ENCODE peak calls at places on chromosomes 11 and 22, in four cellular contexts. G is BE2C, X is A549, A is fibroblast of mammary gland. N is an unnamed sample.

GRCh38 chr11:8610532-8611116 is 16.6 kb upstream of the STK33 start:
- DNase-seq in X (no peak), A (no peak), G (peak; percentile 39), N (no peak)

GRCh38 chr11:121221801-121222200 is 70.8 kb upstream of the SC5D start:
- DNase-seq in X (no peak), A (no peak), G (no peak), N (no peak)

GRCh38 chr22:20315337-20316216 is 4.3 kb downstream of the DGCR6L start:
- DNase-seq in X (no peak), G (no peak), A (no peak), N (no peak)

GRCh38 chr11:7348432-7349298 is 97.0 kb downstream of the SYT9 start:
- DNase-seq in A (peak; percentile 2), X (no peak), G (peak; percentile 71), N (peak; percentile 7)

GRCh38 chr11:93476796-93477195 is 66.4 kb downstream of the SMCO4 start:
- DNase-seq in A (peak; percentile 21), X (peak; percentile 6), G (no peak), N (no peak)

GRCh38 chr11:16612801-16613400 is 125.5 kb upstream of the C11orf58 start:
- DNase-seq in X (no peak), G (no peak), A (no peak), N (no peak)

GRCh38 chr11:16337421-16338213 is 18.7 kb downstream of the SOX6 start:
- DNase-seq in A (no peak), X (no peak), G (no peak), N (no peak)

GRCh38 chr11:17595526-17596309 is 48.7 kb downstream of the OTOG start:
- DNase-seq in A (no peak), G (no peak), X (no peak), N (no peak)

GRCh38 chr11:134652586-134653255 is 240.7 kb upstream of the B3GAT1 start:
- DNase-seq in A (no peak), G (no peak), X (no peak), N (no peak)

GRCh38 chr11:130631119-130631518 is 182.7 kb downstream of the ADAMTS15 start:
- DNase-seq in G (no peak), X (peak; percentile 31), A (peak; percentile 98), N (no peak)

GRCh38 chr11:115990004-115990447 is 485.8 kb upstream of the CADM1 start:
- DNase-seq in X (no peak), G (peak; percentile 55), A (no peak), N (peak; percentile 56)

GRCh38 chr11:94876645-94877445 is 96.5 kb downstream of the CWC15 start:
- DNase-seq in G (peak; percentile 30), A (peak; percentile 94), X (peak; percentile 64), N (no peak)

GRCh38 chr22:39117585-39118191 is 20.6 kb downstream of the APOBEC3H start:
- DNase-seq in G (peak; percentile 68), A (peak; percentile 67), X (peak; percentile 36), N (peak; percentile 74)

GRCh38 chr22:31248138-31248745 is 36.1 kb downstream of the LIMK2 start:
- DNase-seq in G (peak; percentile 86), A (peak; percentile 88), X (no peak), N (peak; percentile 93)

GRCh38 chr11:105598371-105598770 is 11.5 kb upstream of the GRIA4 start:
- DNase-seq in X (no peak), G (no peak), A (no peak), N (no peak)

GRCh38 chr11:60867871-60868681 is 734 bp downstream of the ZP1 start:
- DNase-seq in G (no peak), A (no peak), X (no peak), N (no peak)

GRCh38 chr11:88447285-88447684 is 109.7 kb upstream of the CTSC start:
- DNase-seq in G (no peak), X (no peak), A (no peak), N (no peak)

GRCh38 chr22:40396882-40397281 is 26.5 kb downstream of the SGSM3 start:
- DNase-seq in G (peak; percentile 67), A (peak; percentile 33), X (no peak), N (no peak)

GRCh38 chr11:128290106-128290840 is 297.1 kb downstream of the ETS1 start:
- DNase-seq in X (peak; percentile 55), G (peak; percentile 65), A (peak; percentile 88), N (peak; percentile 48)

GRCh38 chr22:39567135-39567946 is 3.2 kb upstream of the CACNA1I start:
- DNase-seq in G (no peak), X (no peak), A (no peak), N (no peak)

GRCh38 chr22:50507421-50507990 is at the start of gene LMF2:
- DNase-seq in G (peak; percentile 95), A (no peak), X (peak; percentile 66), N (peak; percentile 89)

GRCh38 chr11:27013741-27014415 is 20.0 kb downstream of the FIBIN start:
- DNase-seq in A (no peak), X (no peak), G (no peak), N (no peak)

GRCh38 chr11:117818036-117818858 is 6.3 kb downstream of the FXYD2 start:
- DNase-seq in A (no peak), G (no peak), X (no peak), N (no peak)

GRCh38 chr11:35056391-35057093 is 82.4 kb upstream of the CD44 start:
- DNase-seq in G (no peak), X (no peak), A (peak; percentile 22), N (no peak)

GRCh38 chr22:20456064-20456721 is 18.6 kb upstream of the SCARF2 start:
- DNase-seq in X (peak; percentile 54), G (peak; percentile 84), A (peak; percentile 83), N (peak; percentile 85)

GRCh38 chr11:21511835-21512440 is 680.9 kb upstream of the ANO5 start:
- DNase-seq in X (peak; percentile 21), A (peak; percentile 57), G (peak; percentile 80), N (peak; percentile 89)

GRCh38 chr11:86523738-86524602 is 148.4 kb downstream of the ME3 start:
- DNase-seq in X (peak; percentile 97), A (peak; percentile 90), G (no peak), N (no peak)

GRCh38 chr22:17872491-17872890 is 98.2 kb upstream of the BID start:
- DNase-seq in G (no peak), A (no peak), X (no peak), N (no peak)

GRCh38 chr11:70367071-70367470 is 31.3 kb upstream of the CTTN start:
- DNase-seq in G (no peak), A (no peak), X (no peak), N (no peak)

GRCh38 chr22:38718414-38718813 is 12.7 kb downstream of the GTPBP1 start:
- DNase-seq in G (peak; percentile 69), A (peak; percentile 85), X (peak; percentile 84), N (peak; percentile 47)

GRCh38 chr11:109249597-109249996 is 172.4 kb upstream of the C11orf87 start:
- DNase-seq in G (no peak), X (no peak), A (no peak), N (no peak)

GRCh38 chr22:49024775-49025440 is 802.8 kb downstream of the BRD1 start:
- DNase-seq in G (no peak), A (no peak), X (no peak), N (no peak)

GRCh38 chr11:112221263-112221835 is 4.9 kb upstream of the PTS start:
- DNase-seq in A (no peak), G (no peak), X (no peak), N (no peak)

GRCh38 chr22:43994416-43994815 is 29.7 kb upstream of the PARVB start:
- DNase-seq in A (no peak), G (no peak), X (no peak), N (no peak)

GRCh38 chr22:46854125-46854870 is 91.8 kb downstream of the TBC1D22A start:
- DNase-seq in A (no peak), G (no peak), X (no peak), N (peak; percentile 61)

GRCh38 chr22:29346659-29347058 is 31.2 kb upstream of the RASL10A start:
- DNase-seq in A (no peak), G (no peak), X (no peak), N (peak; percentile 92)

GRCh38 chr11:13834463-13834862 is 128.1 kb upstream of the SPON1 start:
- DNase-seq in A (no peak), X (no peak), G (peak; percentile 21), N (peak; percentile 22)

GRCh38 chr11:134785660-134786284 is 373.7 kb upstream of the B3GAT1 start:
- DNase-seq in G (no peak), X (no peak), A (no peak), N (no peak)

GRCh38 chr22:42939941-42940653 is 74.9 kb downstream of the PACSIN2 start:
- DNase-seq in X (peak; percentile 83), A (peak; percentile 91), G (no peak), N (no peak)
- H3K4me3 ChIP-seq in X (peak overlapping the region; percentile 14), A (no peak overlapping the region), G (no peak overlapping the region), N (no peak overlapping the region)

DNA sequence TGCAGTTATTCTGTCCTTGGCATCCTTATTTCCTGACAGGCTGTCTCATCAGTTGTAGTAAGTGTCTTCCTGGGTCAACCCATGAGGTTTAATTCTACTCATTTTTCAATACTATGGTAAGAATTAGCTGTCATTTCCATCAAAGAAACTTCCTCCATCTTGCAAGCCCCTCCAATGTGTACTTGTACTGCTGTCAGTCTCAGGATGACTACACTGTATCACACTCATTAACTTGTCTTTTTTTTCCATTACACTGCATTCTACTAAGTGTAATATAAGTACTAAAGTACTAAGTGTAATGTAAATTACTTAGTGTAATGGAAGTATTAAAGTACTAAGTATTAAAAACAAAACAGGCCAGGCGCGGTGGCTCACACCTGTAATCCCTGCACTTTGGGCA is 102.8 kb downstream of the CWF19L2 start:
- DNase-seq in A (no peak), X (no peak), G (no peak), N (no peak)
- TF ChIP-seq CTCF in A (no peak), X (no peak), G (no peak), N (no peak)

GRCh38 chr22:24894220-24894975 is 52.1 kb downstream of the LHFPL7 start:
- DNase-seq in G (peak; percentile 86), A (peak; percentile 95), X (peak; percentile 85), N (peak; percentile 18)
- H3K4me3 ChIP-seq in G (peak overlapping the region; percentile 21), A (no peak overlapping the region), X (peak overlapping the region; percentile 20), N (no peak overlapping the region)

DNA sequence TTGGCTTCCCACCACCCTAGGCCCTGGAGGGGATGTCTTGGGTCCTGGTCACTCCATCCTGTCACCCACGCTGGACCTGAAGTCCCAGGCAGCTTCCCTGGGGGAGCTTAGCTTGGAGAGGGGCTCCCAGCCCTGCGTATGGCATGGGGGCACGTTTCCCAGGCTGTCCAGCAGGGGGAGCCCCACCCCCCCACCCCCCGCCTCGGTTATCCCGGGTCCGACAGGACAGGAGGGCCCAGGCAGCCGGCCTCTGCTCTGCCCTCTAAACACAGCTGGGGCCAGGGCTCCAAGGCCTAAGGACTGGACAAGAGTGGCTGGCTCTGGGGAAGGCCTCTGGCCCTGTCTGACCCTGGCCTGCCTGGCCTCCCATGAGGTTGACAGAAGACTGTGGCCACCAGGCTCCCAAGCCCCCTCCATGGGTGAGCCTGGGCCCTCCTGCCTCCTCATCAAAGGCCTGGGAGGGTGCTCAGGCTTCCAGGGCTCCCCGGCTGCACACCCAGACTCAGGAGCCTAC is 104.8 kb downstream of the NECTIN1 start:
- DNase-seq in G (peak; percentile 31), X (peak; percentile 36), A (no peak), N (peak; percentile 30)
- TF ChIP-seq CTCF in G (peak; percentile 47), X (peak; percentile 41), A (peak; percentile 24), N (peak; percentile 62)

GRCh38 chr11:2988361-2988762 is 3.8 kb downstream of the NAP1L4 start:
- DNase-seq in X (no peak), G (no peak), A (no peak), N (no peak)
- H3K4me3 ChIP-seq in X (peak overlapping the region; percentile 68), G (no peak overlapping the region), A (no peak overlapping the region), N (no peak overlapping the region)

GRCh38 chr11:92152245-92152644 is 72.4 kb upstream of the FAT3 start:
- DNase-seq in X (no peak), A (no peak), G (peak; percentile 23), N (no peak)
- TF ChIP-seq CTCF in X (no peak), A (no peak), G (peak; percentile 59), N (no peak)

N was measured in WERI-Rb-1.